ENCODE peak calls at places on chromosomes 13 and 19, in four cellular contexts. X is MCF 10A, W is osteoblast, G is kidney glomerular epithelial cell. Y is an unnamed sample.

GRCh38 chr19:46720516-46721239 is 3.8 kb upstream of the PRKD2 start:
- DNase-seq in W (peak; percentile 67), G (no peak), X (no peak), Y (no peak)

GRCh38 chr13:42777476-42777875 is 3.9 kb upstream of the FAM216B start:
- DNase-seq in X (no peak), W (no peak), G (no peak), Y (no peak)

GRCh38 chr19:55246462-55247451 is 12.1 kb downstream of the PPP6R1 start:
- DNase-seq in W (peak; percentile 73), G (no peak), X (no peak), Y (peak; percentile 25)

GRCh38 chr19:48400018-48400742 is 6.7 kb downstream of the GRIN2D start:
- DNase-seq in G (no peak), X (peak; percentile 67), W (peak; percentile 99), Y (peak; percentile 74)

GRCh38 chr19:19294914-19295313 is 21.8 kb upstream of the TM6SF2 start:
- DNase-seq in X (no peak), W (no peak), G (no peak), Y (no peak)

GRCh38 chr19:45492627-45493470 is 4.0 kb downstream of the RTN2 start:
- DNase-seq in G (no peak), W (peak; percentile 97), X (peak; percentile 26), Y (peak; percentile 56)

GRCh38 chr13:54162069-54162468 is 1133.5 kb downstream of the OLFM4 start:
- DNase-seq in G (no peak), W (no peak), X (no peak), Y (no peak)

GRCh38 chr19:42246869-42247630 is 4.6 kb upstream of the GSK3A start:
- DNase-seq in W (peak; percentile 97), G (no peak), X (no peak), Y (no peak)

GRCh38 chr13:81664872-81665271 is 1323.9 kb upstream of the SPRY2 start:
- DNase-seq in X (no peak), W (no peak), G (no peak), Y (no peak)

GRCh38 chr19:47309608-47310007 is at the start of gene C5AR1:
- DNase-seq in W (no peak), G (no peak), X (peak; percentile 16), Y (no peak)

GRCh38 chr13:21344662-21345176 is 114.4 kb downstream of the ZDHHC20 start:
- DNase-seq in G (no peak), W (no peak), X (no peak), Y (no peak)

Y was measured in mucosa of descending colon.